ENCODE peak calls at places on chromosomes 7 and 10, in four cellular contexts. E is heart right ventricle, G is MCF 10A, U is spleen. Y is an unnamed sample.

GRCh38 chr7:155842496-155843265 is 30.4 kb upstream of the SHH start:
- DNase-seq in U (peak; percentile 49), G (no peak), E (no peak), Y (no peak)

GRCh38 chr7:140230517-140230861 is 53.7 kb upstream of the KDM7A start:
- DNase-seq in U (peak; percentile 97), G (no peak), E (peak; percentile 65), Y (peak; percentile 72)

GRCh38 chr10:33935350-33935749 is 600.9 kb upstream of the NRP1 start:
- DNase-seq in U (no peak), E (no peak), G (no peak), Y (no peak)

GRCh38 chr10:79166312-79166721 is 97.6 kb downstream of the ZMIZ1 start:
- DNase-seq in U (no peak), G (no peak), E (peak; percentile 27), Y (no peak)

GRCh38 chr7:55657654-55658053 is 85.4 kb upstream of the VOPP1 start:
- DNase-seq in U (no peak), E (no peak), G (no peak), Y (no peak)

GRCh38 chr10:64036996-64037666 is 515.9 kb downstream of the REEP3 start:
- DNase-seq in E (no peak), U (no peak), G (no peak), Y (no peak)

GRCh38 chr7:139602143-139602722 is 78.7 kb downstream of the CLEC2L start:
- DNase-seq in E (no peak), G (peak; percentile 36), U (no peak), Y (no peak)

GRCh38 chr10:17562572-17562971 is 54.6 kb downstream of the HACD1 start:
- DNase-seq in E (no peak), U (no peak), G (no peak), Y (no peak)

GRCh38 chr7:33087858-33088257 is 21.3 kb downstream of the RP9 start:
- DNase-seq in G (no peak), E (no peak), U (no peak), Y (no peak)

GRCh38 chr10:33381391-33381790 is 46.9 kb upstream of the NRP1 start:
- DNase-seq in G (no peak), U (no peak), E (no peak), Y (no peak)

GRCh38 chr7:93948106-93948505 is 26.6 kb downstream of the GNG11 start:
- DNase-seq in U (no peak), G (no peak), E (no peak), Y (no peak)

DNA sequence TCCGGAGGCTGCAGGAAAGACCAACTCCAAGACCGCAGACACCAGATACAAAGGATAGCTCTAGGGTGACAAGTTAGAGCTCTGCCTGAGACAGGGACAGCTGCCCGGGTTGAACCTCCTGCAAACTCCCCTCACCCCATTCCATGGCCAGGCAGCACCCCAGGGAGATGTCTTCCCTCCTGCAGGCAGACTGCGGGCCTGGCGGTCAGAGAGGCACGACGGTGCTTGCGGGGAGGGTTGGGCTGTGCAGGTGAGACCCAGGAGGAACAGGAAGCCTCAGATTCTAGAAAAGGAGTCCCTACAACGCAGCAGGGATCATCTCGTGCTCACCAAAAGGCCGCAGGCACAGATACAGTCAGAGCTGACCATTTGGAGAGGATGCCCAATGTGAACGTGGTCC is 34.6 kb downstream of the CARD11 start:
- DNase-seq in U (no peak), G (no peak), E (no peak), Y (no peak)
- TF ChIP-seq CTCF in U (no peak), G (no peak), E (no peak), Y (no peak)

GRCh38 chr7:153010416-153010815 is 250.9 kb downstream of the ACTR3B start:
- DNase-seq in G (no peak), U (no peak), E (no peak), Y (no peak)
- TF ChIP-seq CTCF in G (no peak), U (no peak), E (no peak), Y (no peak)

DNA sequence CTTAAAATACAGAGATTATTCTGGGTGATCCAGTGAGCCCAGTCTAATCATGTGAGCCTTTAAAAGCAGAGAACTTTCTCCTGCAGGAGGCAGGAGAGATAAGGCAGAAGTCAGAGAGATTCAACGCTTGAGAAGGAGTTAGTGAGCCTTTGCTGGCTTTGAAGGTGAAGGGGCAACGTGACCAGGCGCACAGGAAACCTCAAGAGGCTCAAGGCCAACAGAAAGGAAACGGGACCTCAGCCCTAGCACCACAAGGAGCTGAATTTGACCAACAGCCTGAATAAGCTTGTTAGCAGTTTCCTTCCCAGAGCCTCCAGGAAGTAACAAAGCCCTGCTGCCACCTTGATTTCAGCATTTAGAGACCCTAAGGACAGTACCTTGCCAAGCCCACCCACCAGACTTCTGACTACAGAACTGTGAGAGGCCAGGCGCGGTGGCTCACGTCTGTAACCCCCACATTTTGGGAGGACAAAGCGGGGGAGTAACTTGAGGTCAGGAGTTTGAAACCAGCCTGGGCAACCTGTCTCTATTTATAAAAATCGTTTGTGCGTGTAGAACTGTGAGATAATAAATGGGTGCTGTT is 87.3 kb upstream of the KAT6B start:
- DNase-seq in E (no peak), U (no peak), G (peak; percentile 11), Y (no peak)
- TF ChIP-seq CTCF in E (peak; percentile 14), U (no peak), G (no peak), Y (no peak)

GRCh38 chr10:120436431-120437142 is 20.4 kb upstream of the PLPP4 start:
- DNase-seq in E (no peak), U (no peak), G (no peak), Y (no peak)
- TF ChIP-seq CTCF in E (no peak), U (no peak), G (no peak), Y (no peak)

GRCh38 chr7:40498933-40499332 is 364.1 kb downstream of the SUGCT start:
- DNase-seq in G (no peak), U (no peak), E (no peak), Y (no peak)

GRCh38 chr7:40489844-40490602 is 355.2 kb downstream of the SUGCT start:
- DNase-seq in E (no peak), G (no peak), U (no peak), Y (no peak)

GRCh38 chr7:40490603-40490924 is 355.8 kb downstream of the SUGCT start:
- DNase-seq in G (no peak), U (no peak), E (no peak), Y (no peak)

DNA sequence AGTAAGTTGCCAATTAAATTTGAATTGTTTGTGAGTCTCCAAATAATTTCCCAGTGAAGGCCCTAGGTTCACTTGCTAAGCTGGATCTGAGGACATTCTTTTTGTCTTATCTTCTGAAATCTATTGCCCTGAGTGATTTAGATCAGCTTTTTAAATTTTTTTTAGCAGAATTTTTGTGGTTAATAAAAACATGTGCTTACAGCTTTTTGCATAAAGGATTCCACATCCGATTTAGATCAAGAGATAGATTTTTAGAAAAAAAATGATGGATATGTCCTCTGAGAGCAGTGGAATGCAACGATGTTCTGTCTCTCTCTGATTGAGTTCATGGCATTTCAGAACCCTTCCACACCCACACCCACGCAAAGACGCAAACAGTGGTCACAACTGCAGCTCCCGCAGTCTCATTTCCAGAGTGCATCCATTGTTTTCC is 358.8 kb downstream of the SUGCT start:
- DNase-seq in G (no peak), U (no peak), E (no peak), Y (no peak)
- TF ChIP-seq CTCF in G (no peak), U (no peak), E (no peak), Y (no peak)

GRCh38 chr7:144074374-144074773 is 4.8 kb downstream of the OR2A25 start:
- DNase-seq in U (no peak), E (no peak), G (no peak), Y (no peak)
- TF ChIP-seq CTCF in U (no peak), E (no peak), G (no peak), Y (no peak)

GRCh38 chr10:60495357-60495756 is 105.7 kb upstream of the ANK3 start:
- DNase-seq in U (no peak), E (no peak), G (no peak), Y (no peak)
- TF ChIP-seq CTCF in U (no peak), E (no peak), G (no peak), Y (no peak)